ENCODE peak calls at places on chromosomes 12 and 14, in seven cellular contexts. One of them, this sample, is unnamed.
A peak's percentile ranks its signal among the peaks of the same experiment; 100 is the strongest.

GRCh38 chr12:54601841-54602240 is 13.4 kb upstream of the PPP1R1A start:
- DNase-seq in nucleus accumbens: no peak
- DNase-seq in endothelial cell: no peak
- DNase-seq in epithelial cell of esophagus: peak; percentile 64
- DNase-seq in NCI-H1694 treated with DMSO at 0.1 percent for 48 hours: no peak
- DNase-seq in fibroblast of pulmonary artery: no peak
- DNase-seq in progenitor cell of endocrine pancreas: no peak
- DNase-seq in this sample: no peak

GRCh38 chr14:90116444-90116843 is 54.6 kb downstream of the KCNK13 start:
- DNase-seq in nucleus accumbens: no peak
- DNase-seq in endothelial cell: no peak
- DNase-seq in epithelial cell of esophagus: no peak
- DNase-seq in NCI-H1694 treated with DMSO at 0.1 percent for 48 hours: no peak
- DNase-seq in fibroblast of pulmonary artery: no peak
- DNase-seq in progenitor cell of endocrine pancreas: no peak
- DNase-seq in this sample: no peak

GRCh38 chr14:90177537-90178189 is 78.7 kb upstream of the PSMC1 start:
- DNase-seq in nucleus accumbens: no peak
- DNase-seq in endothelial cell: no peak
- DNase-seq in epithelial cell of esophagus: no peak
- DNase-seq in NCI-H1694 treated with DMSO at 0.1 percent for 48 hours: peak; percentile 79
- DNase-seq in fibroblast of pulmonary artery: no peak
- DNase-seq in progenitor cell of endocrine pancreas: no peak
- DNase-seq in this sample: no peak

GRCh38 chr14:95557291-95557690 is 22.4 kb downstream of the GLRX5 start:
- DNase-seq in nucleus accumbens: no peak
- DNase-seq in endothelial cell: no peak
- DNase-seq in epithelial cell of esophagus: no peak
- DNase-seq in NCI-H1694 treated with DMSO at 0.1 percent for 48 hours: no peak
- DNase-seq in fibroblast of pulmonary artery: no peak
- DNase-seq in progenitor cell of endocrine pancreas: no peak
- DNase-seq in this sample: no peak

GRCh38 chr12:40565029-40565633 is 127.1 kb upstream of the CNTN1 start:
- DNase-seq in nucleus accumbens: no peak
- DNase-seq in endothelial cell: no peak
- DNase-seq in epithelial cell of esophagus: no peak
- DNase-seq in NCI-H1694 treated with DMSO at 0.1 percent for 48 hours: peak; percentile 73
- DNase-seq in fibroblast of pulmonary artery: no peak
- DNase-seq in progenitor cell of endocrine pancreas: no peak
- DNase-seq in this sample: no peak

GRCh38 chr12:117192057-117192456 is 1.8 kb upstream of the FBXO21 start:
- DNase-seq in nucleus accumbens: no peak
- DNase-seq in endothelial cell: no peak
- DNase-seq in epithelial cell of esophagus: peak; percentile 3
- DNase-seq in NCI-H1694 treated with DMSO at 0.1 percent for 48 hours: no peak
- DNase-seq in fibroblast of pulmonary artery: no peak
- DNase-seq in progenitor cell of endocrine pancreas: no peak
- DNase-seq in this sample: no peak

GRCh38 chr14:91119556-91120311 is 5.9 kb downstream of the DGLUCY start:
- DNase-seq in nucleus accumbens: no peak
- DNase-seq in endothelial cell: no peak
- DNase-seq in epithelial cell of esophagus: peak; percentile 93
- DNase-seq in NCI-H1694 treated with DMSO at 0.1 percent for 48 hours: no peak
- DNase-seq in fibroblast of pulmonary artery: peak; percentile 53
- DNase-seq in progenitor cell of endocrine pancreas: no peak
- DNase-seq in this sample: no peak

GRCh38 chr12:32053881-32054624 is 52.6 kb upstream of the BICD1 start:
- DNase-seq in nucleus accumbens: no peak
- DNase-seq in endothelial cell: no peak
- DNase-seq in epithelial cell of esophagus: peak; percentile 62
- DNase-seq in NCI-H1694 treated with DMSO at 0.1 percent for 48 hours: no peak
- DNase-seq in fibroblast of pulmonary artery: no peak
- DNase-seq in progenitor cell of endocrine pancreas: no peak
- DNase-seq in this sample: no peak

GRCh38 chr14:68397827-68398226 is 395.0 kb downstream of the ZFP36L1 start:
- DNase-seq in nucleus accumbens: no peak
- DNase-seq in endothelial cell: no peak
- DNase-seq in epithelial cell of esophagus: no peak
- DNase-seq in NCI-H1694 treated with DMSO at 0.1 percent for 48 hours: no peak
- DNase-seq in fibroblast of pulmonary artery: peak; percentile 58
- DNase-seq in progenitor cell of endocrine pancreas: no peak
- DNase-seq in this sample: no peak

GRCh38 chr12:90428474-90428873 is 526.5 kb downstream of the CCER1 start:
- DNase-seq in nucleus accumbens: no peak
- DNase-seq in endothelial cell: no peak
- DNase-seq in epithelial cell of esophagus: no peak
- DNase-seq in NCI-H1694 treated with DMSO at 0.1 percent for 48 hours: no peak
- DNase-seq in fibroblast of pulmonary artery: no peak
- DNase-seq in progenitor cell of endocrine pancreas: no peak
- DNase-seq in this sample: no peak

GRCh38 chr12:12294215-12295005 is 27.6 kb upstream of the LRP6 start:
- DNase-seq in nucleus accumbens: no peak
- DNase-seq in endothelial cell: no peak
- DNase-seq in epithelial cell of esophagus: no peak
- DNase-seq in NCI-H1694 treated with DMSO at 0.1 percent for 48 hours: no peak
- DNase-seq in fibroblast of pulmonary artery: peak; percentile 58
- DNase-seq in progenitor cell of endocrine pancreas: no peak
- DNase-seq in this sample: peak; percentile 62

GRCh38 chr12:29782285-29782820 is 1.4 kb downstream of the TMTC1 start:
- DNase-seq in nucleus accumbens: peak; percentile 16
- DNase-seq in endothelial cell: no peak
- DNase-seq in epithelial cell of esophagus: peak; percentile 79
- DNase-seq in NCI-H1694 treated with DMSO at 0.1 percent for 48 hours: peak; percentile 15
- DNase-seq in fibroblast of pulmonary artery: peak; percentile 75
- DNase-seq in progenitor cell of endocrine pancreas: no peak
- DNase-seq in this sample: peak; percentile 20

GRCh38 chr14:36503771-36504741 is 16.0 kb downstream of the NKX2-1 start:
- DNase-seq in nucleus accumbens: no peak
- DNase-seq in endothelial cell: no peak
- DNase-seq in epithelial cell of esophagus: no peak
- DNase-seq in NCI-H1694 treated with DMSO at 0.1 percent for 48 hours: no peak
- DNase-seq in fibroblast of pulmonary artery: no peak
- DNase-seq in progenitor cell of endocrine pancreas: peak; percentile 18
- DNase-seq in this sample: no peak

GRCh38 chr14:105075364-105076295 is 10.4 kb upstream of the GPR132 start:
- DNase-seq in nucleus accumbens: no peak
- DNase-seq in endothelial cell: no peak
- DNase-seq in epithelial cell of esophagus: no peak
- DNase-seq in NCI-H1694 treated with DMSO at 0.1 percent for 48 hours: peak; percentile 33
- DNase-seq in fibroblast of pulmonary artery: peak; percentile 23
- DNase-seq in progenitor cell of endocrine pancreas: no peak
- DNase-seq in this sample: peak; percentile 63

GRCh38 chr14:28751467-28752058 is 15.0 kb upstream of the FOXG1 start:
- DNase-seq in nucleus accumbens: peak; percentile 38
- DNase-seq in endothelial cell: peak; percentile 66
- DNase-seq in epithelial cell of esophagus: peak; percentile 76
- DNase-seq in NCI-H1694 treated with DMSO at 0.1 percent for 48 hours: peak; percentile 79
- DNase-seq in fibroblast of pulmonary artery: peak; percentile 78
- DNase-seq in progenitor cell of endocrine pancreas: peak; percentile 32
- DNase-seq in this sample: peak; percentile 72

GRCh38 chr14:21191809-21192446 is 36.1 kb upstream of the OR5AU1 start:
- DNase-seq in nucleus accumbens: peak; percentile 67
- DNase-seq in endothelial cell: peak; percentile 58
- DNase-seq in epithelial cell of esophagus: peak; percentile 55
- DNase-seq in NCI-H1694 treated with DMSO at 0.1 percent for 48 hours: peak; percentile 56
- DNase-seq in fibroblast of pulmonary artery: peak; percentile 40
- DNase-seq in progenitor cell of endocrine pancreas: peak; percentile 46
- DNase-seq in this sample: peak; percentile 83

GRCh38 chr14:37579250-37579649 is 15.8 kb downstream of the FOXA1 start:
- DNase-seq in nucleus accumbens: no peak
- DNase-seq in endothelial cell: no peak
- DNase-seq in epithelial cell of esophagus: no peak
- DNase-seq in NCI-H1694 treated with DMSO at 0.1 percent for 48 hours: no peak
- DNase-seq in fibroblast of pulmonary artery: no peak
- DNase-seq in progenitor cell of endocrine pancreas: no peak
- DNase-seq in this sample: no peak

GRCh38 chr14:45238988-45239387 is 14.0 kb downstream of the MIS18BP1 start:
- DNase-seq in nucleus accumbens: no peak
- DNase-seq in endothelial cell: no peak
- DNase-seq in epithelial cell of esophagus: no peak
- DNase-seq in NCI-H1694 treated with DMSO at 0.1 percent for 48 hours: no peak
- DNase-seq in fibroblast of pulmonary artery: no peak
- DNase-seq in progenitor cell of endocrine pancreas: no peak
- DNase-seq in this sample: no peak

GRCh38 chr12:131939007-131939406 is 9.9 kb downstream of the PUS1 start:
- DNase-seq in nucleus accumbens: no peak
- DNase-seq in endothelial cell: no peak
- DNase-seq in epithelial cell of esophagus: no peak
- DNase-seq in NCI-H1694 treated with DMSO at 0.1 percent for 48 hours: no peak
- DNase-seq in fibroblast of pulmonary artery: no peak
- DNase-seq in progenitor cell of endocrine pancreas: no peak
- DNase-seq in this sample: no peak

GRCh38 chr14:105280525-105280924 is 20.3 kb downstream of the BRF1 start:
- DNase-seq in nucleus accumbens: no peak
- DNase-seq in endothelial cell: no peak
- DNase-seq in epithelial cell of esophagus: no peak
- DNase-seq in NCI-H1694 treated with DMSO at 0.1 percent for 48 hours: no peak
- DNase-seq in fibroblast of pulmonary artery: no peak
- DNase-seq in progenitor cell of endocrine pancreas: no peak
- DNase-seq in this sample: no peak

GRCh38 chr12:106039242-106039641 is 99.5 kb downstream of the NUAK1 start:
- DNase-seq in nucleus accumbens: no peak
- DNase-seq in endothelial cell: no peak
- DNase-seq in epithelial cell of esophagus: no peak
- DNase-seq in NCI-H1694 treated with DMSO at 0.1 percent for 48 hours: no peak
- DNase-seq in fibroblast of pulmonary artery: no peak
- DNase-seq in progenitor cell of endocrine pancreas: no peak
- DNase-seq in this sample: no peak

GRCh38 chr12:64735447-64735846 is 23.8 kb downstream of the GNS start:
- DNase-seq in nucleus accumbens: no peak
- DNase-seq in endothelial cell: no peak
- DNase-seq in epithelial cell of esophagus: no peak
- DNase-seq in NCI-H1694 treated with DMSO at 0.1 percent for 48 hours: no peak
- DNase-seq in fibroblast of pulmonary artery: no peak
- DNase-seq in progenitor cell of endocrine pancreas: no peak
- DNase-seq in this sample: no peak

GRCh38 chr12:48794870-48795269 is 6.0 kb upstream of the ADCY6 start:
- DNase-seq in nucleus accumbens: no peak
- DNase-seq in endothelial cell: no peak
- DNase-seq in epithelial cell of esophagus: peak; percentile 97
- DNase-seq in NCI-H1694 treated with DMSO at 0.1 percent for 48 hours: no peak
- DNase-seq in fibroblast of pulmonary artery: no peak
- DNase-seq in progenitor cell of endocrine pancreas: no peak
- DNase-seq in this sample: no peak

GRCh38 chr14:54564799-54565235 is 2.1 kb upstream of the SAMD4A start:
- DNase-seq in nucleus accumbens: no peak
- DNase-seq in endothelial cell: no peak
- DNase-seq in epithelial cell of esophagus: peak; percentile 64
- DNase-seq in NCI-H1694 treated with DMSO at 0.1 percent for 48 hours: peak; percentile 43
- DNase-seq in fibroblast of pulmonary artery: peak; percentile 78
- DNase-seq in progenitor cell of endocrine pancreas: no peak
- DNase-seq in this sample: no peak

GRCh38 chr12:132286912-132287311 is 42.5 kb downstream of the GALNT9 start:
- DNase-seq in nucleus accumbens: no peak
- DNase-seq in endothelial cell: no peak
- DNase-seq in epithelial cell of esophagus: no peak
- DNase-seq in NCI-H1694 treated with DMSO at 0.1 percent for 48 hours: no peak
- DNase-seq in fibroblast of pulmonary artery: peak; percentile 20
- DNase-seq in progenitor cell of endocrine pancreas: no peak
- DNase-seq in this sample: no peak

GRCh38 chr14:75627406-75627805 is 33.3 kb downstream of the ERG28 start:
- DNase-seq in nucleus accumbens: no peak
- DNase-seq in endothelial cell: no peak
- DNase-seq in epithelial cell of esophagus: no peak
- DNase-seq in NCI-H1694 treated with DMSO at 0.1 percent for 48 hours: no peak
- DNase-seq in fibroblast of pulmonary artery: no peak
- DNase-seq in progenitor cell of endocrine pancreas: no peak
- DNase-seq in this sample: no peak

GRCh38 chr12:85036241-85036707 is at the start of the genes LRRIQ1 and TSPAN19:
- DNase-seq in nucleus accumbens: peak; percentile 81
- DNase-seq in endothelial cell: peak; percentile 78
- DNase-seq in epithelial cell of esophagus: peak; percentile 90
- DNase-seq in NCI-H1694 treated with DMSO at 0.1 percent for 48 hours: peak; percentile 68
- DNase-seq in fibroblast of pulmonary artery: peak; percentile 94
- DNase-seq in progenitor cell of endocrine pancreas: peak; percentile 53
- DNase-seq in this sample: peak; percentile 93

GRCh38 chr14:99129211-99129696 is 142.7 kb downstream of the BCL11B start:
- DNase-seq in nucleus accumbens: no peak
- DNase-seq in endothelial cell: peak; percentile 2
- DNase-seq in epithelial cell of esophagus: no peak
- DNase-seq in NCI-H1694 treated with DMSO at 0.1 percent for 48 hours: no peak
- DNase-seq in fibroblast of pulmonary artery: no peak
- DNase-seq in progenitor cell of endocrine pancreas: no peak
- DNase-seq in this sample: no peak

GRCh38 chr14:103741876-103742275 is 26.3 kb downstream of the ZFYVE21 start:
- DNase-seq in nucleus accumbens: no peak
- DNase-seq in endothelial cell: no peak
- DNase-seq in epithelial cell of esophagus: no peak
- DNase-seq in NCI-H1694 treated with DMSO at 0.1 percent for 48 hours: no peak
- DNase-seq in fibroblast of pulmonary artery: no peak
- DNase-seq in progenitor cell of endocrine pancreas: no peak
- DNase-seq in this sample: no peak

GRCh38 chr14:59632381-59632780 is 55.8 kb upstream of the CCDC175 start:
- DNase-seq in nucleus accumbens: no peak
- DNase-seq in endothelial cell: peak; percentile 60
- DNase-seq in epithelial cell of esophagus: peak; percentile 57
- DNase-seq in NCI-H1694 treated with DMSO at 0.1 percent for 48 hours: peak; percentile 44
- DNase-seq in fibroblast of pulmonary artery: peak; percentile 49
- DNase-seq in progenitor cell of endocrine pancreas: no peak
- DNase-seq in this sample: peak; percentile 61

GRCh38 chr12:27915536-27915935 is 57.0 kb downstream of the PTHLH start:
- DNase-seq in nucleus accumbens: no peak
- DNase-seq in endothelial cell: no peak
- DNase-seq in epithelial cell of esophagus: no peak
- DNase-seq in NCI-H1694 treated with DMSO at 0.1 percent for 48 hours: no peak
- DNase-seq in fibroblast of pulmonary artery: no peak
- DNase-seq in progenitor cell of endocrine pancreas: no peak
- DNase-seq in this sample: no peak

GRCh38 chr14:24701031-24701430 is 67.0 kb upstream of the GZMB start:
- DNase-seq in nucleus accumbens: no peak
- DNase-seq in endothelial cell: no peak
- DNase-seq in epithelial cell of esophagus: no peak
- DNase-seq in NCI-H1694 treated with DMSO at 0.1 percent for 48 hours: no peak
- DNase-seq in fibroblast of pulmonary artery: no peak
- DNase-seq in progenitor cell of endocrine pancreas: no peak
- DNase-seq in this sample: peak; percentile 28

GRCh38 chr14:75303415-75303814 is 24.8 kb downstream of the FOS start:
- DNase-seq in nucleus accumbens: peak; percentile 50
- DNase-seq in endothelial cell: peak; percentile 51
- DNase-seq in epithelial cell of esophagus: peak; percentile 76
- DNase-seq in NCI-H1694 treated with DMSO at 0.1 percent for 48 hours: peak; percentile 95
- DNase-seq in fibroblast of pulmonary artery: peak; percentile 87
- DNase-seq in progenitor cell of endocrine pancreas: no peak
- DNase-seq in this sample: peak; percentile 75

GRCh38 chr12:75908961-75909699 is 122.4 kb downstream of the PHLDA1 start:
- DNase-seq in nucleus accumbens: peak; percentile 21
- DNase-seq in endothelial cell: peak; percentile 9
- DNase-seq in epithelial cell of esophagus: peak; percentile 33
- DNase-seq in NCI-H1694 treated with DMSO at 0.1 percent for 48 hours: peak; percentile 91
- DNase-seq in fibroblast of pulmonary artery: peak; percentile 94
- DNase-seq in progenitor cell of endocrine pancreas: no peak
- DNase-seq in this sample: no peak

GRCh38 chr12:92075425-92075891 is 70.2 kb downstream of the BTG1 start:
- DNase-seq in nucleus accumbens: no peak
- DNase-seq in endothelial cell: no peak
- DNase-seq in epithelial cell of esophagus: peak; percentile 63
- DNase-seq in NCI-H1694 treated with DMSO at 0.1 percent for 48 hours: no peak
- DNase-seq in fibroblast of pulmonary artery: peak; percentile 65
- DNase-seq in progenitor cell of endocrine pancreas: no peak
- DNase-seq in this sample: no peak

GRCh38 chr14:89848165-89848564 is 106.4 kb downstream of the EFCAB11 start:
- DNase-seq in nucleus accumbens: no peak
- DNase-seq in endothelial cell: no peak
- DNase-seq in epithelial cell of esophagus: no peak
- DNase-seq in NCI-H1694 treated with DMSO at 0.1 percent for 48 hours: peak; percentile 10
- DNase-seq in fibroblast of pulmonary artery: peak; percentile 38
- DNase-seq in progenitor cell of endocrine pancreas: no peak
- DNase-seq in this sample: no peak